ENCODE peak calls at places on chromosome 2, in ten cellular contexts. I is cardiac fibroblast, B is progenitor cell of endocrine pancreas, X is left lung, K is foreskin fibroblast, E is fibroblast of lung, A is RWPE1, J is A549, S is tibial artery, G is dorsolateral prefrontal cortex. R is an unnamed sample.
A peak's percentile ranks its signal among the peaks of the same experiment; 100 is the strongest.

GRCh38 chr2:164060031-164060430 is 324.2 kb upstream of the FIGN start:
- DNase-seq in B (no peak), G (no peak), K (no peak), A (no peak), J (no peak), S (no peak), I (no peak), X (no peak), E (no peak), R (no peak)

GRCh38 chr2:8303322-8303832 is 378.5 kb upstream of the ID2 start:
- DNase-seq in K (no peak), X (peak; percentile 82), A (no peak), S (peak; percentile 82), G (peak; percentile 63), E (peak; percentile 34), B (no peak), J (no peak), I (no peak), R (no peak)

GRCh38 chr2:190785380-190785779 is 95.2 kb upstream of the GLS start:
- DNase-seq in I (no peak), S (no peak), X (no peak), B (no peak), A (no peak), J (no peak), G (no peak), E (no peak), K (no peak), R (no peak)

GRCh38 chr2:191740016-191740419 is 62.1 kb downstream of the NABP1 start:
- DNase-seq in S (no peak), A (no peak), J (peak; percentile 11), G (no peak), X (no peak), K (no peak), B (no peak), E (no peak), I (peak; percentile 6), R (no peak)

GRCh38 chr2:168521342-168521741 is 65.3 kb downstream of the CERS6 start:
- DNase-seq in X (no peak), A (no peak), K (no peak), J (no peak), G (no peak), B (no peak), E (peak; percentile 56), I (peak; percentile 52), S (no peak), R (no peak)

GRCh38 chr2:144350151-144350802 is 169.6 kb downstream of the ZEB2 start:
- DNase-seq in I (peak; percentile 83), G (no peak), J (peak; percentile 51), K (no peak), X (no peak), A (no peak), B (no peak), E (peak; percentile 18), S (no peak), R (no peak)

GRCh38 chr2:182129188-182129707 is 143.6 kb downstream of the PPP1R1C start:
- DNase-seq in X (no peak), A (no peak), G (no peak), J (no peak), B (no peak), K (no peak), I (no peak), S (no peak), E (no peak), R (no peak)

GRCh38 chr2:100262555-100263320 is 59.6 kb downstream of the LONRF2 start:
- DNase-seq in I (peak; percentile 64), S (peak; percentile 34), K (peak; percentile 39), A (peak; percentile 65), G (peak; percentile 86), B (peak; percentile 57), J (peak; percentile 77), X (no peak), E (peak; percentile 68), R (peak; percentile 69)

GRCh38 chr2:104825124-104825865 is 28.6 kb upstream of the POU3F3 start:
- DNase-seq in B (no peak), I (peak; percentile 51), X (no peak), G (no peak), S (no peak), A (no peak), K (no peak), E (no peak), J (no peak), R (no peak)

GRCh38 chr2:43000242-43001054 is 208.1 kb upstream of the HAAO start:
- DNase-seq in X (no peak), K (no peak), J (no peak), G (peak; percentile 87), B (no peak), S (no peak), E (no peak), I (no peak), A (no peak), R (no peak)

GRCh38 chr2:105934467-105934866 is 189.8 kb downstream of the NCK2 start:
- DNase-seq in G (no peak), A (no peak), X (no peak), I (no peak), K (no peak), E (no peak), B (no peak), S (no peak), J (no peak), R (no peak)

GRCh38 chr2:194867328-194867727 is 789.7 kb upstream of the SLC39A10 start:
- DNase-seq in G (no peak), X (no peak), E (peak; percentile 1), B (no peak), K (no peak), J (peak; percentile 7), S (no peak), A (peak; percentile 9), I (peak; percentile 11), R (no peak)

GRCh38 chr2:239465017-239466001 is 64.5 kb upstream of the HDAC4 start:
- DNase-seq in B (no peak), J (peak; percentile 50), G (peak; percentile 90), K (peak; percentile 13), A (peak; percentile 96), S (peak; percentile 85), E (peak; percentile 27), I (no peak), X (peak; percentile 92), R (peak; percentile 70)

GRCh38 chr2:73177645-73178255 is 24.6 kb upstream of the NOTO start:
- DNase-seq in S (no peak), G (no peak), J (no peak), X (no peak), E (no peak), A (no peak), B (no peak), K (no peak), I (no peak), R (no peak)
- TF ChIP-seq CTCF in S (no peak), G (no peak), J (peak; percentile 4), X (no peak), E (no peak), A (peak; percentile 56), B (no peak), K (no peak), I (no peak), R (no peak)

GRCh38 chr2:122193622-122194021 is 438.2 kb downstream of the TSN start:
- DNase-seq in J (no peak), S (no peak), G (no peak), A (peak; percentile 13), B (no peak), X (no peak), E (peak; percentile 12), K (no peak), I (peak; percentile 45), R (no peak)

GRCh38 chr2:122186761-122187222 is 431.3 kb downstream of the TSN start:
- DNase-seq in X (no peak), S (no peak), B (no peak), I (no peak), K (no peak), J (no peak), A (no peak), G (no peak), E (no peak), R (no peak)

GRCh38 chr2:122194546-122194945 is 439.1 kb downstream of the TSN start:
- DNase-seq in S (no peak), J (no peak), X (no peak), K (no peak), A (no peak), E (no peak), G (no peak), I (peak; percentile 66), B (no peak), R (no peak)

GRCh38 chr2:122191331-122191730 is 435.9 kb downstream of the TSN start:
- DNase-seq in B (peak; percentile 19), K (no peak), I (peak; percentile 63), A (peak; percentile 62), J (peak; percentile 27), G (no peak), S (no peak), X (no peak), E (no peak), R (no peak)
- TF ChIP-seq CTCF in B (peak; percentile 67), K (peak; percentile 10), I (peak; percentile 52), A (peak; percentile 27), J (peak; percentile 35), G (peak; percentile 10), S (no peak), X (peak; percentile 8), E (peak; percentile 5), R (no peak)

GRCh38 chr2:214310319-214310718 is 100.5 kb upstream of the VWC2L start:
- DNase-seq in G (no peak), B (no peak), K (no peak), E (no peak), J (peak; percentile 3), I (peak; percentile 6), A (no peak), S (no peak), X (no peak), R (no peak)
- TF ChIP-seq CTCF in G (no peak), B (no peak), K (peak; percentile 32), E (peak; percentile 15), J (no peak), I (peak; percentile 19), A (no peak), S (no peak), X (no peak), R (no peak)

GRCh38 chr2:141554810-141555209 is 576.0 kb downstream of the LRP1B start:
- DNase-seq in B (no peak), S (no peak), G (no peak), E (peak; percentile 68), I (peak; percentile 42), J (peak; percentile 64), K (peak; percentile 27), X (no peak), A (no peak), R (no peak)
- TF ChIP-seq CTCF in B (peak; percentile 60), S (no peak), G (peak; percentile 71), E (no peak), I (no peak), J (peak; percentile 67), K (peak; percentile 58), X (no peak), A (no peak), R (no peak)

GRCh38 chr2:63023444-63023843 is 27.2 kb upstream of the OTX1 start:
- DNase-seq in E (peak; percentile 53), G (no peak), I (peak; percentile 69), K (peak; percentile 10), B (no peak), J (peak; percentile 73), A (no peak), X (no peak), S (no peak), R (no peak)
- TF ChIP-seq CTCF in E (peak; percentile 25), G (no peak), I (peak; percentile 39), K (no peak), B (no peak), J (peak; percentile 50), A (peak; percentile 34), X (no peak), S (no peak), R (no peak)

GRCh38 chr2:178819992-178820391 is 12.8 kb upstream of the TTN start:
- DNase-seq in I (peak; percentile 18), J (no peak), K (no peak), E (no peak), B (no peak), A (no peak), G (no peak), S (no peak), X (no peak), R (no peak)
- TF ChIP-seq CTCF in I (no peak), J (no peak), K (no peak), E (no peak), B (no peak), A (no peak), G (no peak), S (no peak), X (no peak), R (no peak)